ENCODE peak calls at places on chromosome 14, in six cellular contexts. One of them, this sample, is unnamed.

GRCh38 chr14:92475451-92476187 is 38.0 kb upstream of the RIN3 start:
- DNase-seq in neural crest cell: no peak
- DNase-seq in GDM1: no peak
- DNase-seq in central memory CD4-positive, alpha-beta T cell: no peak
- DNase-seq in AG10803: peak; percentile 70
- DNase-seq in activated T-helper 1 cell treated with Interleukin-2 at 50 U/mL for 16 hours: no peak
- DNase-seq in this sample: no peak

GRCh38 chr14:70358631-70359030 is 852 bp downstream of the COX16 start:
- DNase-seq in neural crest cell: no peak
- DNase-seq in GDM1: no peak
- DNase-seq in central memory CD4-positive, alpha-beta T cell: no peak
- DNase-seq in AG10803: peak; percentile 31
- DNase-seq in activated T-helper 1 cell treated with Interleukin-2 at 50 U/mL for 16 hours: no peak
- DNase-seq in this sample: no peak

GRCh38 chr14:104001003-104001402 is 58.7 kb upstream of the RD3L start:
- DNase-seq in neural crest cell: no peak
- DNase-seq in GDM1: peak; percentile 5
- DNase-seq in central memory CD4-positive, alpha-beta T cell: no peak
- DNase-seq in AG10803: no peak
- DNase-seq in activated T-helper 1 cell treated with Interleukin-2 at 50 U/mL for 16 hours: no peak
- DNase-seq in this sample: peak; percentile 1

GRCh38 chr14:55938249-55938791 is 179.9 kb upstream of the PELI2 start:
- DNase-seq in neural crest cell: no peak
- DNase-seq in GDM1: no peak
- DNase-seq in central memory CD4-positive, alpha-beta T cell: no peak
- DNase-seq in AG10803: peak; percentile 63
- DNase-seq in activated T-helper 1 cell treated with Interleukin-2 at 50 U/mL for 16 hours: no peak
- DNase-seq in this sample: no peak

GRCh38 chr14:102872020-102872419 is 50.4 kb upstream of the AMN start:
- DNase-seq in neural crest cell: no peak
- DNase-seq in GDM1: no peak
- DNase-seq in central memory CD4-positive, alpha-beta T cell: peak; percentile 25
- DNase-seq in AG10803: no peak
- DNase-seq in activated T-helper 1 cell treated with Interleukin-2 at 50 U/mL for 16 hours: no peak
- DNase-seq in this sample: no peak

GRCh38 chr14:33477752-33478151 is 473.1 kb downstream of the EGLN3 start:
- DNase-seq in neural crest cell: no peak
- DNase-seq in GDM1: no peak
- DNase-seq in central memory CD4-positive, alpha-beta T cell: no peak
- DNase-seq in AG10803: no peak
- DNase-seq in activated T-helper 1 cell treated with Interleukin-2 at 50 U/mL for 16 hours: no peak
- DNase-seq in this sample: no peak

GRCh38 chr14:55129086-55129427 is at the start of gene LGALS3:
- DNase-seq in neural crest cell: no peak
- DNase-seq in GDM1: no peak
- DNase-seq in central memory CD4-positive, alpha-beta T cell: peak; percentile 25
- DNase-seq in AG10803: peak; percentile 64
- DNase-seq in activated T-helper 1 cell treated with Interleukin-2 at 50 U/mL for 16 hours: no peak
- DNase-seq in this sample: no peak

GRCh38 chr14:73778736-73779135 is 64.6 kb upstream of the PNMA1 start:
- DNase-seq in neural crest cell: no peak
- DNase-seq in GDM1: no peak
- DNase-seq in central memory CD4-positive, alpha-beta T cell: no peak
- DNase-seq in AG10803: no peak
- DNase-seq in activated T-helper 1 cell treated with Interleukin-2 at 50 U/mL for 16 hours: no peak
- DNase-seq in this sample: no peak

GRCh38 chr14:96162741-96163140 is 41.9 kb upstream of the BDKRB2 start:
- DNase-seq in neural crest cell: no peak
- DNase-seq in GDM1: no peak
- DNase-seq in central memory CD4-positive, alpha-beta T cell: no peak
- DNase-seq in AG10803: peak; percentile 67
- DNase-seq in activated T-helper 1 cell treated with Interleukin-2 at 50 U/mL for 16 hours: no peak
- DNase-seq in this sample: no peak

GRCh38 chr14:38261620-38262019 is 5.7 kb upstream of the CLEC14A start:
- DNase-seq in neural crest cell: no peak
- DNase-seq in GDM1: no peak
- DNase-seq in central memory CD4-positive, alpha-beta T cell: no peak
- DNase-seq in AG10803: no peak
- DNase-seq in activated T-helper 1 cell treated with Interleukin-2 at 50 U/mL for 16 hours: no peak
- DNase-seq in this sample: no peak

GRCh38 chr14:101359221-101360044 is 201.9 kb upstream of the DIO3 start:
- DNase-seq in neural crest cell: no peak
- DNase-seq in GDM1: no peak
- DNase-seq in central memory CD4-positive, alpha-beta T cell: no peak
- DNase-seq in AG10803: peak; percentile 3
- DNase-seq in activated T-helper 1 cell treated with Interleukin-2 at 50 U/mL for 16 hours: no peak
- DNase-seq in this sample: no peak

GRCh38 chr14:68890173-68890931 is 88.8 kb downstream of the ACTN1 start:
- DNase-seq in neural crest cell: no peak
- DNase-seq in GDM1: no peak
- DNase-seq in central memory CD4-positive, alpha-beta T cell: no peak
- DNase-seq in AG10803: no peak
- DNase-seq in activated T-helper 1 cell treated with Interleukin-2 at 50 U/mL for 16 hours: no peak
- DNase-seq in this sample: no peak

GRCh38 chr14:23047042-23047634 is 5.1 kb downstream of the PSMB11 start:
- DNase-seq in neural crest cell: no peak
- DNase-seq in GDM1: no peak
- DNase-seq in central memory CD4-positive, alpha-beta T cell: no peak
- DNase-seq in AG10803: no peak
- DNase-seq in activated T-helper 1 cell treated with Interleukin-2 at 50 U/mL for 16 hours: no peak
- DNase-seq in this sample: no peak

GRCh38 chr14:34582117-34582680 is 42.7 kb upstream of the EAPP start:
- DNase-seq in neural crest cell: no peak
- DNase-seq in GDM1: no peak
- DNase-seq in central memory CD4-positive, alpha-beta T cell: no peak
- DNase-seq in AG10803: no peak
- DNase-seq in activated T-helper 1 cell treated with Interleukin-2 at 50 U/mL for 16 hours: no peak
- DNase-seq in this sample: no peak

GRCh38 chr14:90451953-90452352 is 55.1 kb downstream of the CALM1 start:
- DNase-seq in neural crest cell: no peak
- DNase-seq in GDM1: no peak
- DNase-seq in central memory CD4-positive, alpha-beta T cell: no peak
- DNase-seq in AG10803: no peak
- DNase-seq in activated T-helper 1 cell treated with Interleukin-2 at 50 U/mL for 16 hours: no peak
- DNase-seq in this sample: no peak

GRCh38 chr14:89422181-89422951 is 5.3 kb upstream of the FOXN3 start:
- DNase-seq in neural crest cell: no peak
- DNase-seq in GDM1: no peak
- DNase-seq in central memory CD4-positive, alpha-beta T cell: no peak
- DNase-seq in AG10803: no peak
- DNase-seq in activated T-helper 1 cell treated with Interleukin-2 at 50 U/mL for 16 hours: no peak
- DNase-seq in this sample: no peak

GRCh38 chr14:25909361-25909760 is 688.5 kb downstream of the NOVA1 start:
- DNase-seq in neural crest cell: no peak
- DNase-seq in GDM1: no peak
- DNase-seq in central memory CD4-positive, alpha-beta T cell: no peak
- DNase-seq in AG10803: no peak
- DNase-seq in activated T-helper 1 cell treated with Interleukin-2 at 50 U/mL for 16 hours: no peak
- DNase-seq in this sample: no peak

GRCh38 chr14:76564471-76565119 is 188.7 kb downstream of the ESRRB start:
- DNase-seq in neural crest cell: no peak
- DNase-seq in GDM1: no peak
- DNase-seq in central memory CD4-positive, alpha-beta T cell: no peak
- DNase-seq in AG10803: no peak
- DNase-seq in activated T-helper 1 cell treated with Interleukin-2 at 50 U/mL for 16 hours: no peak
- DNase-seq in this sample: no peak

GRCh38 chr14:62015945-62016344 is 253.7 kb downstream of the SNAPC1 start:
- DNase-seq in neural crest cell: no peak
- DNase-seq in GDM1: no peak
- DNase-seq in central memory CD4-positive, alpha-beta T cell: no peak
- DNase-seq in AG10803: peak; percentile 68
- DNase-seq in activated T-helper 1 cell treated with Interleukin-2 at 50 U/mL for 16 hours: no peak
- DNase-seq in this sample: no peak

GRCh38 chr14:96405603-96406158 is 13.8 kb downstream of the AK7 start:
- DNase-seq in neural crest cell: no peak
- DNase-seq in GDM1: no peak
- DNase-seq in central memory CD4-positive, alpha-beta T cell: no peak
- DNase-seq in AG10803: no peak
- DNase-seq in activated T-helper 1 cell treated with Interleukin-2 at 50 U/mL for 16 hours: no peak
- DNase-seq in this sample: no peak

GRCh38 chr14:77980475-77981321 is 180.8 kb downstream of the ADCK1 start:
- DNase-seq in neural crest cell: peak; percentile 25
- DNase-seq in GDM1: no peak
- DNase-seq in central memory CD4-positive, alpha-beta T cell: no peak
- DNase-seq in AG10803: no peak
- DNase-seq in activated T-helper 1 cell treated with Interleukin-2 at 50 U/mL for 16 hours: no peak
- DNase-seq in this sample: no peak

This sample was measured in CMK.